ENCODE peak calls at places on chromosomes 2 and 18, in five cellular contexts. A, N, V, D and K are unnamed samples.

GRCh38 chr2:63053889-63054725 is 3.5 kb downstream of the OTX1 start:
- DNase-seq in A (no peak), N (no peak), V (no peak), D (no peak), K (no peak)

GRCh38 chr2:238286551-238286950 is 1.9 kb downstream of the PER2 start:
- DNase-seq in A (peak), N (peak), V (peak), D (peak), K (no peak)

GRCh38 chr2:160700006-160700405 is 206.4 kb upstream of the RBMS1 start:
- DNase-seq in A (no peak), N (no peak), V (no peak), D (no peak), K (no peak)

GRCh38 chr2:15115786-15116185 is 445.3 kb downstream of the NBAS start:
- DNase-seq in A (no peak), N (no peak), V (no peak), D (no peak), K (no peak)

GRCh38 chr2:120589782-120590608 is 145.7 kb upstream of the GLI2 start:
- DNase-seq in A (no peak), N (peak), V (no peak), D (no peak), K (peak)

GRCh38 chr18:3207565-3207964 is 12.2 kb downstream of the MYOM1 start:
- DNase-seq in A (no peak), N (peak), V (peak), D (no peak), K (peak)

GRCh38 chr18:55552498-55553189 is 35.3 kb downstream of the TCF4 start:
- DNase-seq in A (no peak), N (peak), V (no peak), D (no peak), K (no peak)

GRCh38 chr2:99337931-99338580 is 867 bp downstream of the EIF5B start:
- DNase-seq in A (no peak), N (peak), V (no peak), D (no peak), K (no peak)

GRCh38 chr2:76953733-76954347 is 568.3 kb downstream of the LRRTM4 start:
- DNase-seq in A (no peak), N (peak), V (peak), D (no peak), K (no peak)

GRCh38 chr2:128930101-128930500 is 611.4 kb upstream of the HS6ST1 start:
- DNase-seq in A (no peak), N (no peak), V (no peak), D (no peak), K (no peak)

GRCh38 chr18:61946449-61946848 is 53.6 kb upstream of the RNF152 start:
- DNase-seq in A (no peak), N (peak), V (no peak), D (no peak), K (no peak)

GRCh38 chr18:7089369-7089768 is 28.2 kb downstream of the LAMA1 start:
- DNase-seq in A (no peak), N (no peak), V (no peak), D (no peak), K (no peak)

GRCh38 chr2:38709515-38710194 is 41.5 kb downstream of the SRSF7 start:
- DNase-seq in A (no peak), N (no peak), V (no peak), D (no peak), K (no peak)

GRCh38 chr2:142220901-142221300 is 90.1 kb upstream of the LRP1B start:
- DNase-seq in A (no peak), N (no peak), V (no peak), D (no peak), K (no peak)

DNA sequence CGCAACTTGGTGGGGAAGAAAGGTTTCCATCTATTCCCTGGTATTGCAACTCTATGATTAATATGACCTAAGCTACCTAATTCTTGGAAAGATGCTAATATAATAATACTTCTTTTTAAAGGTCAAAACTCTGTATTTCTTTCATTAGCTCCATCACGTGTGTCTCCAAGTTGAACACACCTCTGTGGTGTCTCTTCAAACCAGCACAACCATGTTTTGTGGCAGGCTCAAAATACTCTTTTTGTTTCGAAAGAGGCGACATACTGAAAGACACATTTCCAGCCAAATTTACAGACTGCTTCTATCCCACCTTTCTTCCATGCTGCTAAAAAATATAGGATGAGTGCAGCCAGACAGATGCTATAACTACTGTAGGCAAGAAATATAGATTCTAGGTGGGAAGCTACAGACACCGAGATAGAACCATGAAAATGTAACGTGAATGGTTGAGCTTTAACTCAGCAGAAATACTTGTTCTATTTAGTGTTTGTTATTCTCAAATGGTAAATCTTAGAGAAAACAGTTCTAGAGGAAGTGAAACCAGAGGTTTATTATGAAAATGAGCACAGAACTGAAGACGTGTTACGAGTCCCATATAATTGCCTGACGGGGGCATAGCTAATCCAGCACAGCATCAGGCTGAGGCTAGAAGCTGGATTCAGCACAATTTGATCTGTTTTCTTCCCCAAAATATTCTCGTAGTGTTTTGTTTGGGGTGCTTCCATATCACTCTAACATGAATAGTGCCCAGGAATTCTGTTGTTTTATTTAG is 991.5 kb upstream of the FANCL start:
- DNase-seq in A (no peak), N (no peak), V (no peak), D (no peak), K (no peak)
- TF ChIP-seq POLR2A in A (no peak), N (no peak), V (no peak), D (no peak), K (no peak)

GRCh38 chr2:105384216-105384615 is 14.6 kb downstream of the FHL2 start:
- DNase-seq in A (no peak), N (no peak), V (no peak), D (no peak), K (no peak)

GRCh38 chr2:105383456-105383855 is 15.4 kb downstream of the FHL2 start:
- DNase-seq in A (no peak), N (no peak), V (no peak), D (no peak), K (no peak)

GRCh38 chr2:105384861-105385260 is 14.0 kb downstream of the FHL2 start:
- DNase-seq in A (no peak), N (no peak), V (no peak), D (no peak), K (no peak)

GRCh38 chr2:105387225-105387624 is 11.6 kb downstream of the FHL2 start:
- DNase-seq in A (no peak), N (no peak), V (no peak), D (no peak), K (no peak)

DNA sequence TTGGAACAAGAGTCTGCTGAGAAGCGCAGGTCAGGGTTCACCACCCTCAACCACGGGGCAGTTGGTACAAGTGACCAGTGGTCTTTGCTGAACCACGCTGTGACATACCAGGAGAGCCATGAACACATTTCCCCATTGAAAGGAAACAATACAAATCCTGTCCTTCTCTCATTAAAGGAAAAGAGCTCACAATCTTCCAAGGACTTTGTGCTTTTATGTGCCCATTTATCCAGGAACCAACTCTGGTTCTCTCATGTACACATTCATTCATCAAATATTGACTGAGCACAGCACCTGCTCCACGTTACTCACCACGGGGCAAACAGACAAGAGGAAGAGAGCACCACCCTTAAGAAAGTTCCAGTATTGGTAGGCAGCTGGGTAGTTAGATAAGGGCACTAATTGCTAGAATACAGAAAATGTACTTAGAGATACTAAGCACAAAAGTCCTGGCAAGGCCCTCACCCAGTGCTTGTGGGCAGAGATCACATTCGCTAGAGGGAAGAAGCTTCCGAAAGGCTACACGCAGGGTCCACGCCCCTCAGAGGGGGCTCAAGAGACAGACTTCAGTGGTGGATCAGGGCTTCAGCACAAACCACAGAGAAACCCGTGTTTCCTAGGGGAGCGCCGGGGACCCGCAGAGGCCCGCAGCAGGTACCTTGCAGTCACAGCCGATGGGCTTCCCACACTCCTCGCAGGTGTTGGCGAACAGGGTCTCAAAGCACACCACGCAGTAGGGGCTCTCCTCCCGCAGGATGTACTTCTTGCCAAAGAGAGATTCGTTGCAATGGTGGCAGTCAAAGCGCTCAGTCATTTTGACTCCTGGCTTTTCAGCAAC is 12.9 kb downstream of the FHL2 start:
- DNase-seq in A (no peak), N (no peak), V (no peak), D (peak), K (no peak)
- TF ChIP-seq POLR2A in A (no peak), N (no peak), V (no peak), D (no peak), K (no peak)

DNA sequence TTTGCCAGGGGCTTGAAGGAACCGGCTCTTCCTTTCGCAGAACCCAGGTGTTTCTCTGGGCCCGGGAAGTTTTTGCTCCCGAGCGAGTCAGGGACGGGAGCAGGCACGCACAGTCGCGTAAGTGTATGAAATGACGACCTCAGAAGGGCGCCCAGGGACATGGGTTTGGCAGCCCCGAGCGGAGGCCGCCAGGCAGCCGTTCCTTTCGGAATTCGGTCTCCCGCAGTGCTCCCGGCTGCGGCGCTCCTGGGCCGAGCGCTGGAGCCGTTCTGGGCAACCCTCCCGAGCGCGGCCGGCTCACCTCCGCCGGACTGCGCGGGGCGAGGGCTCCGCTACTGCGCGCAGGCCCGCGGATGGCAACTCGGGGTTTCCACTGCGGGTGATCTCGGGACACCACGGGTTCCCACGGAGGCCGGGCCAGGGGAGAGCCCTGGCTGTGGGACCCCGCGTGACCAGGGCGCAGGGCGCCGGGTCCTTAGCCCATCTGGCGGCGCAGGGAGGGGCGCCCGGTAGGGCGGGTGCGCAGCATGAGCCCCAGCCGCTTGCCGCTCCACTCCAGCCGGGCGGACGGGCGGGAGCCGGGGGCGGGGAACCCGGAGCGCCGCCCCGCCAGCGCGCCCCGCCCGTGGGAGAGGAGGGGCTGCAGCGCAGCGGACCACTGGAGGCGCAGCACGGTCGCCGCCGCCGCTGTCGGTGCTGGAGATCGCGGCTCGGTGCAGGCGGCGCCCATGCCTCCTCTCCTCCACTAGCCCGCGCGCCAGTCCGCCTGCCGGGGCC is at the start of gene OSBPL6:
- DNase-seq in A (peak), N (peak), V (peak), D (peak), K (peak)
- TF ChIP-seq POLR2A in A (peak), N (no peak), V (peak), D (no peak), K (peak)

GRCh38 chr2:113979172-113980128 is 89.6 kb downstream of the ACTR3 start:
- DNase-seq in A (peak), N (no peak), V (no peak), D (no peak), K (no peak)

GRCh38 chr2:113976277-113976928 is 86.5 kb downstream of the ACTR3 start:
- DNase-seq in A (no peak), N (no peak), V (no peak), D (no peak), K (no peak)

GRCh38 chr2:113978524-113979171 is 88.8 kb downstream of the ACTR3 start:
- DNase-seq in A (no peak), N (no peak), V (no peak), D (no peak), K (no peak)

GRCh38 chr2:113977060-113977659 is 87.3 kb downstream of the ACTR3 start:
- DNase-seq in A (no peak), N (peak), V (no peak), D (no peak), K (no peak)

DNA sequence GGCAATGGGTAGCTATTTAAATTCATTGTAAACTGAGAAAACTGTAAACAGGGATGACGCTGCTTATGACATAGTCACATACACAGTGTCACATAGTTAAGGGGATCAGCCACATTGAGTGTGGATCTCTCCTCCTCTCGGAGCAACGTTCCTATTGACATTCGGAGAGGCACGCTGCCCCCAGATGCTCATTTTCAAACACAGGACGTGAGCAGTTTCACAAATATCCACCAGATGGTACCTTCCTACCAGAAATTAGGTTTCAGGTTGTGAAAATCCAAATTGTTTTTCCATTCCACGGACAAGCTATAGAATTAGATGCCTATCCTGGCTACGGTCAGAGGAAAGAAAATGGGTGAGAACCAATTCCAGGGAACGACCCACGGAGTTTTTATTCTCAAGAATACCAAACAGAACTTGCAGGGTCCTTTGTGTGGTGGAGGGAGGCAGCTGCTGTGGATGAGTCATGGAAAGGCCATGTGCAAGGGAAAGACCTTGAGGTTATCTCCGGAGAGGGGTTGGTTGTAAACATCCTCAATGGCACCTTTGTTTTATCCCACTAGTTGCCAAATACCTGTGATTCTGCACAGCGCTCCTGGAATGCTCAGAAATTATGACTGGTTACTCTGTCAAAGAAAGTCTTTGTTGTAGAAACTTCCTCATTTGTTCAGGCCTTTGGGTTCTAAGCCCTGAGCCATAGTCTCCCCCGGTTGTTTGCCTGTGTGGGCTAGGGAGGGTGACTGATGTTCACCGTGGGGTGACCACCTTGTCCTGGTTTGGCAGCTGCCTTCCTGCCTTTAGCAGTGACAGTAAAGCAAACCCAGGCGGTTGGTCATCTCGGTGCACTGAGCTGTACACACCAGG is 88.0 kb downstream of the ACTR3 start:
- DNase-seq in A (no peak), N (peak), V (peak), D (no peak), K (no peak)
- TF ChIP-seq POLR2A in A (no peak), N (no peak), V (no peak), D (no peak), K (no peak)

GRCh38 chr2:68832161-68832869 is 38.9 kb downstream of the BMP10 start:
- DNase-seq in A (peak), N (peak), V (peak), D (no peak), K (peak)
- TF ChIP-seq POLR2A in A (no peak), N (peak), V (no peak), D (no peak), K (no peak)

GRCh38 chr18:21111351-21112139 is at the start of gene ROCK1:
- DNase-seq in A (peak), N (peak), V (peak), D (peak), K (peak)
- TF ChIP-seq POLR2A in A (peak), N (peak), V (peak), D (no peak), K (peak)

DNA sequence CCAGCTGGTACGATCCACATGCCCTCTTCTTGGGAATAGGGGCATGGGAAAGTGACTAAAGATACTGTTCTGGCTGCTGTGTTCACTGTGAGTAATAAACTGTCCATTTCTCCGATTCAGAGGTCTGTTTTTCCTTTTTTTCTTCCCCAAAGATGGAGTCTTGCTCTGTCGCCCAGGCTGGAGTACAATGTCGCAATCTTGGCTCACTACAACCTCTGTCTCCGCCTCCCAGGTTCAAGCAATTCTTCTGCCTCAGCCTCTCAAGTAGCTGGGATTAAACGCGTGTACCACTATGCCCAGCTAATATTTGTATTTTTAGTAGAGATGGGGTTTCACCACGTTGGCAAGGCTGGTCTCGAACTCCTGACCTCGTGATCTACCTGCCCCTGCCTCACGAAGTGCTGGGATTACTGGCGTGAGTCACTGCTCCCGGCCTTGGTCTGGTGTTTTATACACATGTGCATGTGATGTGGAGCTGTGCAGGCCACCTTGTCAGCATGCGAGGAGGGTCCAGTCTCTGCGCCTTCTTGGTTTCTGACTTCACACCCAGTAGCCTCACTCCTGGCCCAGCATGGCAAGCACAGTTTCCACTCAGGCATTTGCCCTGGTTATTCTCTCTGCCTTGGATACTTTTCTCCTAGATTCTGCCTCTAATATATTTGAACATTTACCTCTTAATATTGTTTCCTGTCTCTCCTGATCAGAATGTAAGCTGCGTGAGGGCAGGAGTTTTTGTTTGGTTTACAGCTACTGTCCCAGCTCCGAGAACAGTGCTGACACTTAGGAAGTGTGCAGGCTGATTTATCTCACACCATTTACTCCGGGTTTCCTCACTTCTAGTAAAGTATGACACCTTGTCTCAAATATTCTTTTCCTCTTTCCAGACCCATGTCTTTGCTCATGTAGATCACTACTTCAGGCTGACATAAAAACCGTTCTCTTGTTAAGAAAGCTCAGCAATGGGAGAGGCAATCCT is 19.7 kb downstream of the PTPN18 start:
- DNase-seq in A (no peak), N (no peak), V (no peak), D (no peak), K (no peak)
- TF ChIP-seq POLR2A in A (no peak), N (no peak), V (no peak), D (no peak), K (no peak)

DNA sequence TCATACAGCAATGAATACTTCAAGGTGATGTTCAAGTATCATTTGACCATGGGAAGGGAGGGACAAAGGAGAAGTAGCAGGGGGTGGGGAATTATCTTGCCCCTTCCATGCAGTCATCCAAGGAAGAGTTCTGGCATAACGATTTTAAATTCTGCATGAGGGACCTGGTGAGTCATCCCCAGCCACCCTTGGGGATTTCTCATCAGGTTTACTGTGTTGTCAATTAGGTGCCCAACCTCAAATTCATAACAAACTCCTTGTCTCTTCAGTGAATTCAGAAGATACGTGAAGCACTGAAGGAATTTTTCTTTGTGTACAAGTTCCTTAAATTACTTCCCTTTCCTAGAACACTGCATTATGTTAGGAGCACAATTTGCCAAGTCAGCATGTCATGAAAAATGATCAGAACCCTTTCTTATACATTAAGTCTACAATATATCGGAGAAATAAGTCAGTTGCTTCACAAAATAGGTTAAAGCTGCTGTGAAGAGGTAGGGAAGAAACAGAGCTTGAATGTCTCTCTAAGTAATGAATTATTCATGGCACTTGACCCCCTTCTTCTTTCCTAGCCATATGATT is 70.8 kb upstream of the NOSTRIN start:
- DNase-seq in A (no peak), N (no peak), V (no peak), D (no peak), K (no peak)
- TF ChIP-seq POLR2A in A (no peak), N (no peak), V (no peak), D (no peak), K (no peak)

GRCh38 chr2:43436431-43436830 is 159.4 kb downstream of the THADA start:
- DNase-seq in A (no peak), N (no peak), V (no peak), D (no peak), K (no peak)
- TF ChIP-seq POLR2A in A (no peak), N (no peak), V (no peak), D (no peak), K (no peak)